ENCODE peak calls at places on chromosomes 11 and 22, in five cellular contexts. L is stimulated activated CD4-positive, alpha-beta T cell treated with anti-CD3 and anti-CD28 coated beads, TNF-alpha, amount 100 ng/mL, for 24 hours; J is non-pigmented ciliary epithelial cell; D is dorsolateral prefrontal cortex; M is Caco-2. K is an unnamed sample.

GRCh38 chr11:133948711-133949110 is 8.1 kb downstream of the IGSF9B start:
- DNase-seq in L (no peak), J (no peak), D (no peak), M (no peak), K (no peak)

GRCh38 chr11:59901306-59901705 is 22.7 kb downstream of the OOSP3 start:
- DNase-seq in L (no peak), J (no peak), D (no peak), M (no peak), K (no peak)

GRCh38 chr11:131694526-131695424 is 324.4 kb downstream of the NTM start:
- DNase-seq in L (peak; percentile 58), J (no peak), D (peak; percentile 89), M (peak; percentile 84), K (peak; percentile 5)

GRCh38 chr22:40116496-40117200 is 61.1 kb upstream of the TNRC6B start:
- DNase-seq in L (peak; percentile 15), J (no peak), D (no peak), M (no peak), K (peak; percentile 5)

GRCh38 chr22:48923909-48924475 is 903.7 kb downstream of the BRD1 start:
- DNase-seq in L (no peak), J (no peak), D (no peak), M (no peak), K (no peak)

GRCh38 chr22:43923191-43923590 is 414 bp upstream of the PNPLA3 start:
- DNase-seq in L (no peak), J (no peak), D (no peak), M (no peak), K (no peak)

GRCh38 chr11:451738-452137 is 1.7 kb downstream of the PTDSS2 start:
- DNase-seq in L (no peak), J (no peak), D (no peak), M (no peak), K (no peak)

GRCh38 chr11:66705587-66706335 is 23.3 kb downstream of the SPTBN2 start:
- DNase-seq in L (no peak), J (no peak), D (peak; percentile 73), M (no peak), K (no peak)

GRCh38 chr22:43129426-43130425 is 13.5 kb downstream of the MCAT start:
- DNase-seq in L (no peak), J (no peak), D (no peak), M (no peak), K (no peak)

GRCh38 chr11:45041556-45041955 is 90.9 kb upstream of the TP53I11 start:
- DNase-seq in L (no peak), J (no peak), D (no peak), M (no peak), K (no peak)

GRCh38 chr22:20431520-20432237 is 5.9 kb downstream of the SCARF2 start:
- DNase-seq in L (no peak), J (no peak), D (peak; percentile 45), M (no peak), K (no peak)

GRCh38 chr11:128809128-128809527 is 58.0 kb downstream of the KCNJ1 start:
- DNase-seq in L (no peak), J (no peak), D (no peak), M (no peak), K (no peak)

GRCh38 chr11:119709171-119709570 is 19.8 kb downstream of the NECTIN1 start:
- DNase-seq in L (no peak), J (no peak), D (no peak), M (no peak), K (no peak)

GRCh38 chr22:35978889-35979288 is 49.7 kb downstream of the RBFOX2 start:
- DNase-seq in L (no peak), J (no peak), D (no peak), M (no peak), K (no peak)

GRCh38 chr11:65298131-65298535 is 16.5 kb upstream of the CDC42EP2 start:
- DNase-seq in L (no peak), J (no peak), D (peak; percentile 70), M (no peak), K (no peak)

GRCh38 chr11:120013325-120014250 is 124.3 kb downstream of the TRIM29 start:
- DNase-seq in L (peak; percentile 20), J (peak; percentile 5), D (peak; percentile 76), M (peak; percentile 72), K (no peak)

GRCh38 chr11:17921620-17922473 is 91.0 kb downstream of the SERGEF start:
- DNase-seq in L (no peak), J (peak; percentile 4), D (no peak), M (no peak), K (no peak)

GRCh38 chr22:49306632-49306975 is 521.1 kb downstream of the BRD1 start:
- DNase-seq in L (no peak), J (no peak), D (no peak), M (no peak), K (no peak)

GRCh38 chr22:41664951-41665350 is 23.7 kb downstream of the SNU13 start:
- DNase-seq in L (no peak), J (no peak), D (no peak), M (no peak), K (no peak)

GRCh38 chr22:33476716-33477115 is 418.5 kb upstream of the SYN3 start:
- DNase-seq in L (no peak), J (no peak), D (no peak), M (no peak), K (no peak)

GRCh38 chr11:131467645-131468270 is 97.3 kb downstream of the NTM start:
- DNase-seq in L (no peak), J (no peak), D (no peak), M (no peak), K (no peak)

GRCh38 chr11:111623527-111624030 is 21.3 kb downstream of the SIK2 start:
- DNase-seq in L (no peak), J (no peak), D (no peak), M (peak; percentile 98), K (no peak)

GRCh38 chr22:34579519-34579918 is 486.4 kb upstream of the ISX start:
- DNase-seq in L (no peak), J (no peak), D (no peak), M (no peak), K (no peak)

GRCh38 chr22:21044931-21045584 is 688 bp upstream of the LRRC74B start:
- DNase-seq in L (no peak), J (no peak), D (peak; percentile 58), M (no peak), K (no peak)

GRCh38 chr11:36513965-36514364 is 3.9 kb upstream of the TRAF6 start:
- DNase-seq in L (no peak), J (no peak), D (no peak), M (no peak), K (no peak)